ENCODE peak calls at places on chromosomes 4 and X, in four cellular contexts. V is esophagus squamous epithelium, N is breast epithelium, S is natural killer cell. F is an unnamed sample.

GRCh38 chr4:99414401-99414800 is 20.7 kb downstream of the ADH7 start:
- DNase-seq in N (no peak), S (no peak), V (no peak), F (no peak)

GRCh38 chr4:6771229-6771671 is 11.3 kb upstream of the KIAA0232 start:
- DNase-seq in V (no peak), N (peak), S (no peak), F (no peak)

GRCh38 chr4:84279678-84280077 is 219.4 kb downstream of the NKX6-1 start:
- DNase-seq in V (no peak), S (no peak), N (no peak), F (no peak)

GRCh38 chrX:69133561-69134542 is 31.4 kb downstream of the PJA1 start:
- DNase-seq in S (no peak), V (no peak), N (no peak), F (no peak)

GRCh38 chrX:49058794-49059193 is at the start of gene CCDC120:
- DNase-seq in V (no peak), S (no peak), N (no peak), F (no peak)

GRCh38 chrX:56728752-56729151 is 291 bp upstream of the NBDY start:
- DNase-seq in S (no peak), V (no peak), N (no peak), F (no peak)

GRCh38 chr4:6560416-6561172 is 14.4 kb upstream of the MAN2B2 start:
- DNase-seq in N (no peak), S (no peak), V (no peak), F (no peak)

GRCh38 chrX:20063716-20064351 is 52.9 kb downstream of the MAP7D2 start:
- DNase-seq in V (no peak), N (no peak), S (no peak), F (no peak)

GRCh38 chrX:107978707-107979307 is 3.4 kb downstream of the TEX13B start:
- DNase-seq in V (no peak), S (no peak), N (no peak), F (no peak)

GRCh38 chr4:101604976-101605375 is 185.6 kb upstream of the BANK1 start:
- DNase-seq in V (no peak), N (no peak), S (no peak), F (no peak)

GRCh38 chrX:11351375-11352295 is 58.4 kb downstream of the AMELX start:
- DNase-seq in V (no peak), S (no peak), N (no peak), F (no peak)

GRCh38 chrX:124555036-124555595 is 208.8 kb downstream of the SH2D1A start:
- DNase-seq in N (no peak), V (no peak), S (no peak), F (no peak)

GRCh38 chr4:138555107-138555506 is 313.0 kb upstream of the SLC7A11 start:
- DNase-seq in S (no peak), N (no peak), V (no peak), F (no peak)
- TF ChIP-seq CTCF in S (no peak), N (no peak), V (no peak), F (no peak)

GRCh38 chr4:73608677-73609594 is 11.3 kb downstream of the RASSF6 start:
- DNase-seq in S (no peak), N (no peak), V (no peak), F (no peak)
- TF ChIP-seq CTCF in S (no peak), N (no peak), V (no peak), F (no peak)

DNA sequence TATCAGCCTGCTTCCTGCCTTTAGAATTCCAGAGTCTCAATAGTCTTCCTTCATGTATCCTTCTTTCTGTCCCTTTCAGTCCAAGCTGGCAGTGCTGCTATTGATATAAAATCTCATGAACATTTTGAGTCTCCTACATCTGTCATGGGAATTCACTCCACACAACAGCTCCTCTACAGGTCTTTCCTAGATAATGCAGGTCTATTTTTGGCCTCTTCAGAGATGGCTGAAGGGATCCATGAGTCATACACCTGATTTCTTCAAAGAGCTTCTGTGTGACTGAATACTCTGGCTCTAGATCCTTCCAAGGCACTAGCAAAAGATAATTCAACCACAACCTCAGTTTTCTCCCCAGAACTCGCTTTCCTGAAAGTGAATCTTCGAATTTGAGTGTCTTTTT is 115.4 kb downstream of the STPG2 start:
- DNase-seq in V (no peak), S (no peak), N (no peak), F (no peak)
- TF ChIP-seq CTCF in V (no peak), S (no peak), N (no peak), F (peak)

GRCh38 chr4:116603096-116603495 is 482.3 kb downstream of the TRAM1L1 start:
- DNase-seq in V (no peak), N (no peak), S (no peak), F (no peak)
- TF ChIP-seq CTCF in V (no peak), N (no peak), S (no peak), F (no peak)

GRCh38 chr4:82043081-82043808 is 330.5 kb downstream of the HNRNPD start:
- DNase-seq in V (no peak), N (no peak), S (no peak), F (no peak)

GRCh38 chr4:82043809-82044137 is 330.0 kb downstream of the HNRNPD start:
- DNase-seq in N (no peak), S (no peak), V (no peak), F (no peak)

GRCh38 chr4:82042042-82042441 is 331.7 kb downstream of the HNRNPD start:
- DNase-seq in N (no peak), S (no peak), V (no peak), F (no peak)

GRCh38 chr4:82045267-82045666 is 328.5 kb downstream of the HNRNPD start:
- DNase-seq in S (no peak), N (no peak), V (no peak), F (no peak)

GRCh38 chr4:82044141-82044993 is 329.4 kb downstream of the HNRNPD start:
- DNase-seq in N (peak), V (no peak), S (no peak), F (peak)
- TF ChIP-seq CTCF in N (no peak), V (no peak), S (no peak), F (no peak)

DNA sequence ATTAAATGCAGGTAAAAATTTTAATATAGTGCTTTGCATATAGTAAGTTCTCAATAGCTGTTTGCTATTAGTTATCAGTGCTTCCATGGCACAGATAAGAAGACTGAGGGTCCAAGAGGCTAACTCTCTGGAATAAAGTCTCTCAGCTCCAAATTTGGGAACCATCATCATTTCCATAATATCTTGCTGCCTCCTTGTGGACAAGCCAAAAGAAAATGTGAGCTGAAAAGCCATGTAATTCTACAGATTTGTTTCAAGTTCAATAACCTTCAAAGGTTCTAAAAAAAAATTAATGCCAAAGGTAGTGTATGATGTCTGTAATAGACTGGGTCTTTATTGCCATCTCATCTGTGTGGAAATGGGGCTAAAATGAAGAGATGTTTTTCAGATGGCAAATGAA is 136.9 kb upstream of the VCX start:
- DNase-seq in V (no peak), S (no peak), N (no peak), F (no peak)
- TF ChIP-seq CTCF in V (no peak), S (no peak), N (peak), F (peak)

F was measured in progenitor cell of endocrine pancreas.